ENCODE peak calls at places on chromosomes 5 and 9, in five cellular contexts. J is SK-N-SH, Z is suprapubic skin, Q is transverse colon, L is esophagus muscularis mucosa. M is an unnamed sample.

GRCh38 chr5:173281910-173282309 is 46.3 kb downstream of the STC2 start:
- DNase-seq in J (peak; percentile 46), Z (no peak), Q (no peak), L (no peak), M (no peak)

GRCh38 chr5:61625682-61626620 is 293.9 kb downstream of the ZSWIM6 start:
- DNase-seq in J (no peak), Z (peak; percentile 84), Q (peak; percentile 83), L (no peak), M (peak; percentile 89)

GRCh38 chr5:67301285-67301904 is 104.8 kb upstream of the CD180 start:
- DNase-seq in J (no peak), Z (peak; percentile 86), Q (peak; percentile 55), L (peak; percentile 95), M (peak; percentile 92)

GRCh38 chr5:14183187-14183939 is 40.2 kb downstream of the TRIO start:
- DNase-seq in J (no peak), Z (no peak), Q (no peak), L (no peak), M (no peak)

GRCh38 chr9:37464426-37465248 is 613 bp downstream of the ZBTB5 start:
- DNase-seq in J (no peak), Z (peak; percentile 88), Q (peak; percentile 82), L (peak; percentile 97), M (peak; percentile 91)

GRCh38 chr9:16753256-16753655 is 117.2 kb downstream of the BNC2 start:
- DNase-seq in J (no peak), Z (no peak), Q (no peak), L (no peak), M (no peak)

GRCh38 chr9:34590376-34591090 is 1.0 kb upstream of the CNTFR start:
- DNase-seq in J (no peak), Z (no peak), Q (peak; percentile 62), L (no peak), M (peak; percentile 75)

GRCh38 chr9:117733465-117733864 is 29.3 kb downstream of the TLR4 start:
- DNase-seq in J (no peak), Z (no peak), Q (peak; percentile 54), L (no peak), M (no peak)

GRCh38 chr5:57690724-57691123 is 208.1 kb upstream of the ACTBL2 start:
- DNase-seq in J (no peak), Z (no peak), Q (no peak), L (no peak), M (no peak)

GRCh38 chr9:87607859-87608258 is 110.2 kb downstream of the DAPK1 start:
- DNase-seq in J (no peak), Z (no peak), Q (no peak), L (no peak), M (no peak)

GRCh38 chr9:7957803-7958202 is 158.2 kb upstream of the DMAC1 start:
- DNase-seq in J (no peak), Z (no peak), Q (no peak), L (no peak), M (no peak)

GRCh38 chr9:93663877-93664548 is 87.6 kb downstream of the PHF2 start:
- DNase-seq in J (no peak), Z (peak; percentile 60), Q (no peak), L (no peak), M (peak; percentile 53)

GRCh38 chr5:91121347-91121993 is 261.6 kb downstream of the ARRDC3 start:
- DNase-seq in J (no peak), Z (no peak), Q (no peak), L (no peak), M (peak; percentile 58)
- TF ChIP-seq POLR2AphosphoS5 in J (no peak), Z (no peak), Q (no peak), L (no peak), M (peak; percentile 39)

GRCh38 chr5:131082034-131082550 is 83.0 kb downstream of the HINT1 start:
- DNase-seq in J (no peak), Z (no peak), Q (no peak), L (no peak), M (no peak)
- TF ChIP-seq EP300 in J (no peak), Z (no peak), Q (no peak), L (no peak), M (no peak)

DNA sequence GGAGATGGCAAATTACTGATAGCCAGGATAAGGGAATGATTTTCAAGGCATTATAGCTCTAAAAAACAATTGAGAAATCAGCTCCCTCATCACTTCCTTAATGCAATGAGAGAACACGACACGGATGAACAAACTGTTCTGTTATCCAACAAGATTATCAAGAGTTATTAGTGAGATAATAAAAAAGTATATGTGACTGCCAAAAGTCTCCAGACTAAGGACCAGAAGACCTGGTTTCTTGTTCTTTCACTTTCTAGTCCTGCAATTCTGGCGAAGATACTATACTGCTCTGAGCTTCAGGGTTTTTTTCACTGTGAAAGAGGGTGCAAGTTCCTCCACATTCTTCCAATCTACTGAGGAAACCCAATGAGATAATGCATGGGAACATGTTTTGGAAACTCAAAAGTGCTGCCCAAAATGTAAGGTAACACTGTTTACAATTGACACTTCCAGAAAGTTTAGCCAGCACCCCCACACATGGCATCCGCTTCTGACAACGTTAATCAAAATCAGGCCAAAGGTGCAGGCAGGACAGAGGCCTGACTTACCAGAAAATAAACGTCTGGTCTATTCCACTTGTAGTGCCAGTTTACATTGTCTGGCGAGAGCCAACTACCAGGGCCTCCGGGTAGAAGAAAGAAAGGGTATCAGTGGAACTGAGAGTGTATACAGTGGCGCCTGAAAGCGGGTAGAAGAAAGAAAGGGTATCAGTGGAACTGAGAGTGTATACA is 254.3 kb downstream of the DOCK8 start:
- DNase-seq in J (no peak), Z (no peak), Q (peak; percentile 26), L (no peak), M (no peak)
- TF ChIP-seq POLR2AphosphoS5 in J (no peak), Z (no peak), Q (no peak), L (no peak), M (no peak)

GRCh38 chr5:169746147-169746694 is 109.1 kb downstream of the DOCK2 start:
- DNase-seq in J (no peak), Z (no peak), Q (no peak), L (no peak), M (no peak)
- TF ChIP-seq EP300 in J (no peak), Z (no peak), Q (no peak), L (no peak), M (no peak)

GRCh38 chr9:136858844-136859757 is 7.0 kb downstream of the MAMDC4 start:
- DNase-seq in J (no peak), Z (no peak), Q (peak; percentile 92), L (no peak), M (peak; percentile 87)
- TF ChIP-seq POLR2AphosphoS5 in J (no peak), Z (no peak), Q (peak; percentile 79), L (no peak), M (no peak)

DNA sequence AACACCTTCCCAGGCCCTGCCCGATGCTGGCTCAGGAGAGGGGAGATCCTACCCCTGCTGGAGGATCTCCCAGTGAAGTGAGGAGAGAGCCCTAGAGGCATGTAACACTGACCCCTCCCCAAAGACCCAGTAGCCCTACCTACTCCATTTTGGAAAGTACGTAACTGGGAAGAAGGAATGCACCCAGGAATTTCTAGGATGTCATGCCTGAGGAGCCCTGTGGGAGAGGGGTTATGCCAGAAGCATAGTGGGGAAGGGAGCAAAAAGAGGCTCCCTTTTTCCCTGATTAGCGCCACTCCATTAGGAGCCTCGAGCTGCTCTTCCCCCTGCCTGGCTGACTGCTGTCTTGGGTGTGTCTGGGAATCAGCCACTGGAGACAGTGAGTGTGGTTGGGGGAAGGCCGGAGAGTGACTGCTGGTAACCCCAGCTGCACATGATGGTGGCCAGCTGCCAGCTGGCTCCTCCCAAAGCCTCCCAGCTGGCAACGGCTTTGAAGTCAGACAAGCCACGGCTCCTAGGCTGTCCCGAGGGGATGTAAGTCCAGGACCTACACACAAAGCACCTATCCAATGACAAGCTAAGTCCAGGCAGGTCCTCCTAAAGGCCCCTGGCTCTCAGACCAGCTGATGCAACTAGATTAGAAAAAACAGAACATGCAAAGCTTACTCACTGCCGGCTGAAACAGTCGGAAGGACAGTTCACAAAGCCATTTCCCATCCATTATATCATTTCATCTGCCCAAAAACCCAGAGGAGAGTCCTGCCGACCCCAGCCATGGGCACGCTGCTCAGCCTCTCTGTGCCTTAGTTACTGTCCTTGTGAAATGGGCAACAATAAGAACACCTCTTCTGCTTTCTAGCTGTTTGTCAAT is 136.5 kb upstream of the ABCA1 start:
- DNase-seq in J (peak; percentile 79), Z (peak; percentile 93), Q (peak; percentile 93), L (peak; percentile 97), M (peak; percentile 99)
- TF ChIP-seq EP300 in J (peak; percentile 35), Z (no peak), Q (peak; percentile 73), L (peak; percentile 56), M (peak; percentile 84)

GRCh38 chr5:181223729-181224389 is 778 bp downstream of the TRIM41 start:
- DNase-seq in J (peak; percentile 85), Z (no peak), Q (no peak), L (no peak), M (peak; percentile 83)
- TF ChIP-seq POLR2AphosphoS5 in J (peak; percentile 2), Z (no peak), Q (no peak), L (no peak), M (no peak)